ENCODE peak calls at places on chromosomes 12 and 14, in four cellular contexts. X is SK-MEL-5, U is islet precursor cell, F is renal cortical epithelial cell. M is an unnamed sample.

GRCh38 chr12:96907681-96908163 is 665 bp downstream of the NEDD1 start:
- DNase-seq in X (no peak), F (no peak), U (peak), M (peak)

GRCh38 chr12:63889721-63890509 is 45.4 kb downstream of the SRGAP1 start:
- DNase-seq in X (no peak), U (no peak), F (peak), M (no peak)

GRCh38 chr12:3775385-3776035 is 22.6 kb upstream of the CRACR2A start:
- DNase-seq in F (no peak), U (no peak), X (no peak), M (no peak)

GRCh38 chr14:22047105-22047504 is 373.5 kb upstream of the OR4E1 start:
- DNase-seq in X (peak), F (peak), U (peak), M (no peak)

GRCh38 chr14:103517172-103517566 is 5.5 kb downstream of the CKB start:
- DNase-seq in F (no peak), X (no peak), U (peak), M (no peak)

GRCh38 chr12:57237952-57238853 is 8.7 kb downstream of the SHMT2 start:
- DNase-seq in U (peak), F (no peak), X (no peak), M (peak)

GRCh38 chr12:63982787-63983186 is 138.3 kb downstream of the SRGAP1 start:
- DNase-seq in U (no peak), X (no peak), F (no peak), M (no peak)

GRCh38 chr12:23760495-23760894 is 189.0 kb downstream of the SOX5 start:
- DNase-seq in U (no peak), F (peak), X (no peak), M (peak)

GRCh38 chr12:121805171-121805687 is 1.4 kb downstream of the SETD1B start:
- DNase-seq in X (no peak), U (no peak), F (no peak), M (peak)

GRCh38 chr12:129693731-129694130 is 210.1 kb downstream of the TMEM132D start:
- DNase-seq in U (no peak), F (no peak), X (peak), M (no peak)

GRCh38 chr14:20723458-20723857 is 22.2 kb upstream of the EDDM3A start:
- DNase-seq in X (no peak), U (peak), F (no peak), M (peak)

GRCh38 chr12:89140141-89140540 is 212.2 kb downstream of the DUSP6 start:
- DNase-seq in F (no peak), U (no peak), X (no peak), M (no peak)

GRCh38 chr12:1797011-1797901 is 23.1 kb upstream of the LRTM2 start:
- DNase-seq in X (no peak), U (no peak), F (no peak), M (peak)

GRCh38 chr14:64879635-64880381 is at the start of gene SPTB:
- DNase-seq in U (peak), F (no peak), X (no peak), M (peak)

GRCh38 chr14:37546621-37547447 is 48.2 kb downstream of the FOXA1 start:
- DNase-seq in F (no peak), U (peak), X (no peak), M (peak)

GRCh38 chr12:2691340-2692111 is 103.2 kb upstream of the FKBP4 start:
- DNase-seq in F (no peak), U (peak), X (peak), M (peak)

GRCh38 chr12:29149691-29150382 is 759 bp downstream of the FAR2 start:
- DNase-seq in U (peak), X (no peak), F (no peak), M (peak)

GRCh38 chr14:90295870-90296516 is 35.7 kb downstream of the NRDE2 start:
- DNase-seq in U (no peak), F (no peak), X (peak), M (no peak)

GRCh38 chr14:85529803-85530574 is at the start of gene FLRT2:
- DNase-seq in X (no peak), U (peak), F (no peak), M (peak)

GRCh38 chr14:36942522-36943245 is 229.7 kb downstream of the SLC25A21 start:
- DNase-seq in X (no peak), U (no peak), F (no peak), M (no peak)

GRCh38 chr14:68941820-68942219 is 37.3 kb downstream of the ACTN1 start:
- DNase-seq in X (peak), F (peak), U (peak), M (peak)

GRCh38 chr14:73888460-73888725 is 1.7 kb downstream of the ZNF410 start:
- DNase-seq in X (no peak), F (no peak), U (no peak), M (no peak)

GRCh38 chr12:52059582-52060497 is 8.6 kb downstream of the NR4A1 start:
- DNase-seq in F (no peak), U (no peak), X (no peak), M (no peak)

GRCh38 chr12:130577348-130577747 is 138.8 kb downstream of the RIMBP2 start:
- DNase-seq in F (no peak), X (peak), U (no peak), M (no peak)

GRCh38 chr12:116615141-116615861 is 56.1 kb downstream of the MAP1LC3B2 start:
- DNase-seq in U (no peak), X (no peak), F (no peak), M (no peak)

GRCh38 chr14:65203574-65203973 is 101.3 kb upstream of the MAX start:
- DNase-seq in X (no peak), F (no peak), U (no peak), M (no peak)

GRCh38 chr12:126432780-126433179 is 1367.5 kb downstream of the AACS start:
- DNase-seq in X (no peak), F (no peak), U (no peak), M (no peak)

GRCh38 chr14:101757064-101757838 is 4.3 kb upstream of the PPP2R5C start:
- DNase-seq in F (no peak), U (peak), X (no peak), M (no peak)

GRCh38 chr12:38892090-38892786 is 13.2 kb downstream of the CPNE8 start:
- DNase-seq in X (no peak), U (peak), F (peak), M (no peak)

GRCh38 chr14:63388766-63389431 is 70.2 kb upstream of the GPHB5 start:
- DNase-seq in X (peak), F (peak), U (peak), M (peak)

GRCh38 chr12:52238206-52238840 is 5.3 kb downstream of the KRT7 start:
- DNase-seq in U (no peak), X (no peak), F (no peak), M (no peak)

GRCh38 chr14:90601521-90601920 is 204.7 kb downstream of the CALM1 start:
- DNase-seq in U (no peak), F (no peak), X (no peak), M (no peak)

GRCh38 chr12:116677202-116677651 is 60.6 kb downstream of the SPRING1 start:
- DNase-seq in F (no peak), U (no peak), X (no peak), M (no peak)

GRCh38 chr12:109949089-109949488 is 47.1 kb downstream of the GIT2 start:
- DNase-seq in X (peak), U (no peak), F (peak), M (no peak)

GRCh38 chr14:96752594-96752993 is 44.6 kb upstream of the VRK1 start:
- DNase-seq in U (no peak), X (no peak), F (no peak), M (no peak)

GRCh38 chr12:122139266-122139665 is 34.8 kb downstream of the IL31 start:
- DNase-seq in X (no peak), U (peak), F (no peak), M (no peak)

GRCh38 chr14:99755629-99756603 is 37.3 kb upstream of the EML1 start:
- DNase-seq in X (no peak), F (peak), U (peak), M (no peak)